ENCODE peak calls at places on chromosomes 11 and 22, in four cellular contexts. F is A549, M is HepG2, J is H1. G is an unnamed sample.

GRCh38 chr11:35629914-35630313 is 11.7 kb downstream of the FJX1 start:
- DNase-seq in F (peak), M (peak), J (no peak), G (no peak)

GRCh38 chr11:26974068-26974790 is 19.7 kb upstream of the FIBIN start:
- DNase-seq in F (no peak), M (no peak), J (no peak), G (no peak)

GRCh38 chr11:77842451-77843121 is 21.6 kb downstream of the AAMDC start:
- DNase-seq in F (no peak), M (no peak), J (no peak), G (no peak)

GRCh38 chr22:47274196-47274595 is 511.7 kb downstream of the TBC1D22A start:
- DNase-seq in F (no peak), M (no peak), J (no peak), G (no peak)

GRCh38 chr11:66768088-66768521 is 39.1 kb upstream of the SPTBN2 start:
- DNase-seq in F (peak), M (peak), J (no peak), G (no peak)

GRCh38 chr22:19820880-19821522 is 33.7 kb downstream of the GNB1L start:
- DNase-seq in F (no peak), M (no peak), J (no peak), G (no peak)

GRCh38 chr11:441418-442274 is at the start of gene ANO9:
- DNase-seq in F (no peak), M (peak), J (no peak), G (peak)

GRCh38 chr11:46382644-46383403 is 1.4 kb downstream of the MDK start:
- DNase-seq in F (peak), M (peak), J (no peak), G (no peak)

GRCh38 chr11:76524919-76525318 is 80.1 kb downstream of the EMSY start:
- DNase-seq in F (no peak), M (peak), J (no peak), G (no peak)

GRCh38 chr11:133413726-133414125 is 118.6 kb downstream of the OPCML start:
- DNase-seq in F (no peak), M (no peak), J (no peak), G (no peak)

GRCh38 chr11:100825610-100826009 is 138.5 kb downstream of the ARHGAP42 start:
- DNase-seq in F (no peak), M (no peak), J (no peak), G (no peak)

GRCh38 chr11:35785287-35786167 is 123.0 kb downstream of the TRIM44 start:
- DNase-seq in F (no peak), M (no peak), J (no peak), G (no peak)

GRCh38 chr22:38706101-38706884 is 549 bp downstream of the GTPBP1 start:
- DNase-seq in F (no peak), M (no peak), J (no peak), G (peak)

GRCh38 chr11:27722945-27723344 is 22.7 kb upstream of the BDNF start:
- DNase-seq in F (no peak), M (no peak), J (no peak), G (no peak)

GRCh38 chr11:18956630-18957029 is 17.4 kb upstream of the MRGPRX1 start:
- DNase-seq in F (no peak), M (no peak), J (no peak), G (no peak)

GRCh38 chr11:126419801-126420729 is 64.6 kb downstream of the ST3GAL4 start:
- DNase-seq in F (no peak), M (no peak), J (no peak), G (peak)

GRCh38 chr11:67628710-67629385 is 889 bp downstream of the NUDT8 start:
- DNase-seq in F (no peak), M (no peak), J (no peak), G (no peak)

GRCh38 chr11:33685061-33685460 is 15.6 kb downstream of the C11orf91 start:
- DNase-seq in F (no peak), M (no peak), J (no peak), G (no peak)

GRCh38 chr11:898160-898517 is 12.5 kb downstream of the CHID1 start:
- DNase-seq in F (peak), M (peak), J (no peak), G (no peak)

GRCh38 chr11:128226106-128226716 is 361.1 kb downstream of the ETS1 start:
- DNase-seq in F (no peak), M (no peak), J (no peak), G (no peak)

GRCh38 chr11:127003260-127003981 is 2.9 kb upstream of the KIRREL3 start:
- DNase-seq in F (peak), M (no peak), J (no peak), G (peak)

GRCh38 chr11:120217941-120218694 is 7.3 kb downstream of the OAF start:
- DNase-seq in F (no peak), M (peak), J (no peak), G (no peak)

GRCh38 chr22:19942071-19942885 is 660 bp upstream of the TXNRD2 start:
- DNase-seq in F (peak), M (no peak), J (no peak), G (peak)

GRCh38 chr22:46044718-46045458 is 67.9 kb upstream of the WNT7B start:
- DNase-seq in F (no peak), M (no peak), J (no peak), G (no peak)

GRCh38 chr22:48663297-48663696 is 1164.4 kb downstream of the BRD1 start:
- DNase-seq in F (no peak), M (peak), J (no peak), G (peak)

GRCh38 chr11:123628936-123629683 is 25.3 kb downstream of the SCN3B start:
- DNase-seq in F (no peak), M (no peak), J (no peak), G (no peak)

GRCh38 chr11:70574725-70575347 is 176.5 kb downstream of the CTTN start:
- DNase-seq in F (no peak), M (peak), J (no peak), G (no peak)

GRCh38 chr22:47474464-47474863 is 712.0 kb downstream of the TBC1D22A start:
- DNase-seq in F (no peak), M (no peak), J (no peak), G (no peak)

GRCh38 chr11:119196833-119197483 is 9.2 kb upstream of the CBL start:
- DNase-seq in F (peak), M (peak), J (no peak), G (peak)

GRCh38 chr22:20258584-20259335 is 9.4 kb downstream of the RTN4R start:
- DNase-seq in F (no peak), M (no peak), J (no peak), G (peak)

GRCh38 chr22:29259253-29259899 is 8.4 kb downstream of the RHBDD3 start:
- DNase-seq in F (peak), M (no peak), J (no peak), G (peak)

GRCh38 chr11:91097069-91097468 is 874.2 kb upstream of the CHORDC1 start:
- DNase-seq in F (no peak), M (no peak), J (no peak), G (no peak)

GRCh38 chr11:77089004-77089545 is 13.6 kb upstream of the OMP start:
- DNase-seq in F (no peak), M (no peak), J (no peak), G (no peak)

GRCh38 chr11:31240340-31240904 is 129.1 kb downstream of the DCDC1 start:
- DNase-seq in F (peak), M (peak), J (no peak), G (peak)

GRCh38 chr11:2413735-2414579 is 13.4 kb downstream of the TSSC4 start:
- DNase-seq in F (no peak), M (no peak), J (no peak), G (no peak)
- TF ChIP-seq KDM1A in F (no peak), M (no peak), J (no peak), G (no peak)

GRCh38 chr11:11668293-11668692 is 46.5 kb upstream of the GALNT18 start:
- DNase-seq in F (no peak), M (no peak), J (no peak), G (no peak)

GRCh38 chr11:11669447-11669846 is 47.6 kb upstream of the GALNT18 start:
- DNase-seq in F (no peak), M (no peak), J (no peak), G (no peak)

GRCh38 chr11:11663907-11664306 is 42.1 kb upstream of the GALNT18 start:
- DNase-seq in F (no peak), M (no peak), J (no peak), G (no peak)

GRCh38 chr11:11668781-11669180 is 47.0 kb upstream of the GALNT18 start:
- DNase-seq in F (no peak), M (no peak), J (no peak), G (no peak)

GRCh38 chr11:11667056-11667455 is 45.3 kb upstream of the GALNT18 start:
- DNase-seq in F (no peak), M (no peak), J (no peak), G (no peak)
- TF ChIP-seq KDM1A in F (no peak), M (no peak), J (no peak), G (no peak)

GRCh38 chr22:23521442-23522113 is 58.5 kb downstream of the IGLL1 start:
- DNase-seq in F (peak), M (peak), J (peak), G (peak)
- TF ChIP-seq KDM1A in F (no peak), M (peak), J (no peak), G (no peak)

DNA sequence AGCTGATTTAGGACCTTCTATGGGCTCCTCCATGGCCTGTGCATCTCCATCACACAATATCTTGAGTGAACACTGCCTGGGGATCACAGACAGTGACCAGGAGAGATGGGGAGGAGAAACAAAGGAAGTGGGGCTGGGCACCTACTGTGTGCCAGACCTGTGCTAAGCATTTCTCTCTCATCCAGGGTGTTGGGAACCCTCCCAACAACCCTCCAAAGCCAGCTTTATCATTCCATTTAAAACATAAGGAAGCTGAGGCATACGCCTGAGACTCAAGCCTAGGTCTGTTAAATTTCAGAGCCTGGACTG is 130.2 kb downstream of the MN1 start:
- DNase-seq in F (no peak), M (no peak), J (no peak), G (no peak)
- TF ChIP-seq KDM1A in F (no peak), M (no peak), J (peak), G (no peak)

DNA sequence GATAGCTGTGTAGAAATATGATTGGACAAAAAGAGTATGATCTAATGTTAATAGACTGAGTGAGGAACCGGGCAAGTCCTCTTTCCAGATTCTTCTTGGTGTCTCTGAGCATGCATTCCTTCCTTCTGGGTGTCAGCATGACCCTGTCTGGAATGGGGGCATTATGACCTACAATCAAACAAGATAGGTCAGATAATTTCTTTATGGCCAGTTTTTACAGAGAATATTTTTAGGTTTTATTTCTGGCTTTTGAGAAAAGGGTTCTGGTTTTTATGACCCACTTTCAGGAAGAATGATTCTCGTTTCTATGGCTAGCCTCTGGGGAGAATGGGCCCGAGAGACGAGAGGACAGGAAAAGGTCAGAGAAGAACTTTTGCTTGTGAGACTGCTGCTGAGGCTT is 383.7 kb downstream of the AASDHPPT start:
- DNase-seq in F (no peak), M (no peak), J (no peak), G (no peak)
- TF ChIP-seq KDM1A in F (no peak), M (no peak), J (no peak), G (no peak)

DNA sequence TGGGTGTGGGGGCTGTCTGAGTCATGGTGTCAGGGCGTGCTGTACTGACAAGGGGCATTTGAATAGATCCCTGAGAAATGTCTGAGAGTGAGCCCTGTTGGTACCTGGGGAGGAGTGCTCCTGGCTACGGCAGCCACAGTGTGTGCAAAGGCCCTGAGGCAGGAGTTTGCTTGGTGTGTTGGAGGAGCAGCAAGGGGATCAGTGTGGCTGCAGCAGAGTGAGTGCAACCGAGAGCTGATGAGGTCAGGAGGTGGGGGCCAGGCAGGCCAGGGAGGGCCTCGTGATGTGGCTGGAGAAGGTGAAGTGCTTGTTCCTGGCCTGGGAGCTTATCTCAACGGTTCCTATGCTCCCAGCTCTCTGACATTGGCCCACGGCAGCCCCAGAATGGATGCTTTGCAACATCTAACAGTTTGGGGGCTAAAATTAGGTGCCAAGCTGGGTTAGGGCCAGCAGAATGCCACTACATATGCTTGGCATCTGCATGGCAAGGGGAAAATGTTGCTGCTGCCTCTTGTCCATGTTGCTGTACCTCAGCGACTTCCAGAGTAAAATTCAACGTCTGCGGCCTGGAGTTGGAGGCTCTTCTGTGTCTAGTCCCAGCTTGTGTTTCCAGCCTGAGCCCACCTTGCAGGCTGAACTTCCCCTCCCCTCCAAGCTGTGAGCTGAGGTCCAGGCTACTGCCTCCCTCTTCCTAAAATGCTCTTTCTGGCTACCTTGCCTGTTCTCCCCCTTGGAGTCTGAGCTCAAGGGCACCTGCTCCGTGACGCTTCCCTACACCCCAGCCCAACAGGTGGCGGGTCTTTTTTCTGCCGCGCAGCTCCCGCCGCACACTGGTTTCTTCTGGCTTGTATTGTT is 48.2 kb upstream of the MYEOV start:
- DNase-seq in F (no peak), M (no peak), J (no peak), G (no peak)
- TF ChIP-seq KDM1A in F (no peak), M (no peak), J (no peak), G (no peak)